ENCODE peak calls at places on chromosome 4, in seven cellular contexts. U is T follicular helper cell; L is M059J; R is AG10803; J is activated CD4-positive, alpha-beta T cell treated with anti-CD3 and anti-CD28 coated beads for 4 hours; W is EL; M is naive thymus-derived CD4-positive, alpha-beta T cell. K is an unnamed sample.

GRCh38 chr4:9969526-9970398 is 51.5 kb downstream of the SLC2A9 start:
- DNase-seq in U (no peak), L (peak), R (no peak), J (no peak), W (no peak), M (no peak), K (no peak)

GRCh38 chr4:174198396-174199179 is 84.9 kb downstream of the FBXO8 start:
- DNase-seq in U (no peak), L (peak), R (peak), J (no peak), W (peak), M (no peak), K (no peak)

GRCh38 chr4:41727861-41728570 is 20.5 kb downstream of the PHOX2B start:
- DNase-seq in U (no peak), L (no peak), R (no peak), J (no peak), W (no peak), M (no peak), K (no peak)

GRCh38 chr4:637536-637935 is 12.2 kb downstream of the PDE6B start:
- DNase-seq in U (no peak), L (no peak), R (no peak), J (no peak), W (no peak), M (no peak), K (no peak)

GRCh38 chr4:102253860-102254259 is 91.4 kb downstream of the SLC39A8 start:
- DNase-seq in U (no peak), L (no peak), R (no peak), J (no peak), W (no peak), M (no peak), K (no peak)

GRCh38 chr4:26020083-26020668 is 106.2 kb downstream of the SMIM20 start:
- DNase-seq in U (no peak), L (peak), R (peak), J (peak), W (peak), M (no peak), K (no peak)

GRCh38 chr4:93671093-93671492 is 157.5 kb upstream of the ATOH1 start:
- DNase-seq in U (no peak), L (no peak), R (no peak), J (no peak), W (no peak), M (no peak), K (no peak)

GRCh38 chr4:94714761-94715160 is 43.0 kb upstream of the BMPR1B start:
- DNase-seq in U (no peak), L (peak), R (peak), J (no peak), W (peak), M (no peak), K (no peak)

GRCh38 chr4:153684182-153685073 is at the start of gene TLR2:
- DNase-seq in U (peak), L (peak), R (no peak), J (peak), W (no peak), M (peak), K (peak)

GRCh38 chr4:148445903-148446261 is 3.7 kb upstream of the NR3C2 start:
- DNase-seq in U (no peak), L (no peak), R (no peak), J (no peak), W (no peak), M (no peak), K (no peak)

GRCh38 chr4:164803702-164804101 is 49.8 kb downstream of the SMIM31 start:
- DNase-seq in U (no peak), L (peak), R (no peak), J (no peak), W (no peak), M (no peak), K (no peak)

GRCh38 chr4:102629686-102630085 is 128.5 kb downstream of the NFKB1 start:
- DNase-seq in U (no peak), L (no peak), R (no peak), J (no peak), W (no peak), M (no peak), K (no peak)

GRCh38 chr4:70712150-70712549 is 9.6 kb upstream of the RUFY3 start:
- DNase-seq in U (no peak), L (no peak), R (no peak), J (no peak), W (no peak), M (no peak), K (no peak)

GRCh38 chr4:78032446-78032845 is 24.7 kb upstream of the FRAS1 start:
- DNase-seq in U (no peak), L (no peak), R (no peak), J (no peak), W (no peak), M (no peak), K (no peak)

GRCh38 chr4:184503869-184504300 is 29.5 kb upstream of the IRF2 start:
- DNase-seq in U (no peak), L (peak), R (peak), J (no peak), W (peak), M (peak), K (no peak)

GRCh38 chr4:184807797-184808718 is 17.7 kb downstream of the ACSL1 start:
- DNase-seq in U (no peak), L (peak), R (peak), J (no peak), W (peak), M (no peak), K (no peak)

GRCh38 chr4:107622006-107622405 is 98.0 kb downstream of the PAPSS1 start:
- DNase-seq in U (no peak), L (no peak), R (no peak), J (no peak), W (no peak), M (no peak), K (no peak)

GRCh38 chr4:123826896-123827295 is 430.3 kb downstream of the SPRY1 start:
- DNase-seq in U (no peak), L (peak), R (peak), J (no peak), W (peak), M (no peak), K (no peak)

GRCh38 chr4:143286058-143286457 is 50.6 kb upstream of the GAB1 start:
- DNase-seq in U (no peak), L (no peak), R (peak), J (no peak), W (no peak), M (no peak), K (no peak)

GRCh38 chr4:121272526-121272925 is 108.3 kb downstream of the QRFPR start:
- DNase-seq in U (no peak), L (peak), R (no peak), J (no peak), W (peak), M (no peak), K (no peak)

GRCh38 chr4:1882850-1883271 is 11.7 kb downstream of the NSD2 start:
- DNase-seq in U (no peak), L (no peak), R (no peak), J (no peak), W (no peak), M (no peak), K (no peak)

GRCh38 chr4:124282301-124282898 is 430.1 kb downstream of the ANKRD50 start:
- DNase-seq in U (no peak), L (no peak), R (no peak), J (no peak), W (no peak), M (no peak), K (no peak)

GRCh38 chr4:124427095-124427767 is 285.3 kb downstream of the ANKRD50 start:
- DNase-seq in U (no peak), L (no peak), R (no peak), J (no peak), W (no peak), M (no peak), K (no peak)

GRCh38 chr4:79249879-79250503 is 75.9 kb downstream of the NAA11 start:
- DNase-seq in U (no peak), L (peak), R (no peak), J (no peak), W (no peak), M (no peak), K (no peak)

GRCh38 chr4:6907658-6908191 is 1.9 kb upstream of the TBC1D14 start:
- DNase-seq in U (no peak), L (no peak), R (no peak), J (no peak), W (no peak), M (no peak), K (no peak)

GRCh38 chr4:7276538-7276937 is 84.2 kb downstream of the SORCS2 start:
- DNase-seq in U (no peak), L (no peak), R (peak), J (no peak), W (no peak), M (no peak), K (no peak)

GRCh38 chr4:82951196-82951595 is 50.7 kb downstream of the THAP9 start:
- DNase-seq in U (no peak), L (no peak), R (no peak), J (no peak), W (no peak), M (no peak), K (no peak)

GRCh38 chr4:154234576-154234975 is 257.0 kb downstream of the DCHS2 start:
- DNase-seq in U (no peak), L (no peak), R (peak), J (no peak), W (no peak), M (no peak), K (no peak)

GRCh38 chr4:162139412-162139811 is 24.4 kb downstream of the FSTL5 start:
- DNase-seq in U (no peak), L (no peak), R (no peak), J (no peak), W (no peak), M (no peak), K (no peak)

GRCh38 chr4:2803624-2804448 is 11.0 kb downstream of the SH3BP2 start:
- DNase-seq in U (no peak), L (peak), R (peak), J (no peak), W (no peak), M (no peak), K (no peak)

GRCh38 chr4:121154103-121154515 is 10.0 kb downstream of the TNIP3 start:
- DNase-seq in U (no peak), L (no peak), R (no peak), J (peak), W (no peak), M (peak), K (no peak)

GRCh38 chr4:123777297-123777859 is 380.8 kb downstream of the SPRY1 start:
- DNase-seq in U (no peak), L (no peak), R (peak), J (no peak), W (no peak), M (no peak), K (no peak)

GRCh38 chr4:97646997-97647396 is 496.3 kb downstream of the STPG2 start:
- DNase-seq in U (no peak), L (peak), R (no peak), J (no peak), W (no peak), M (no peak), K (no peak)

GRCh38 chr4:9785926-9786325 is 4.5 kb downstream of the DRD5 start:
- DNase-seq in U (no peak), L (no peak), R (no peak), J (no peak), W (no peak), M (no peak), K (no peak)

GRCh38 chr4:137474711-137475301 is 57.5 kb downstream of the PCDH18 start:
- DNase-seq in U (no peak), L (peak), R (peak), J (no peak), W (peak), M (no peak), K (no peak)

GRCh38 chr4:64068096-64068495 is 341.2 kb downstream of the TECRL start:
- DNase-seq in U (no peak), L (no peak), R (no peak), J (no peak), W (no peak), M (no peak), K (no peak)

GRCh38 chr4:37977471-37978452 is 17.6 kb downstream of the PTTG2 start:
- DNase-seq in U (peak), L (peak), R (peak), J (peak), W (peak), M (peak), K (peak)

K was measured in activated T-cell treated with anti-CD3 and anti-CD28 coated beads for 1 hour.